ENCODE peak calls at places on chromosomes 6 and 20, in nine cellular contexts. One of them, this sample, is unnamed.

GRCh38 chr20:8918145-8918544 is 150.7 kb upstream of the PLCB4 start:
- DNase-seq in pancreas: no peak
- DNase-seq in endothelial cell of umbilical vein: no peak
- DNase-seq in HAP-1: no peak
- DNase-seq in bronchial epithelial cell: no peak
- DNase-seq in mesendoderm: no peak
- DNase-seq in gastrocnemius medialis: no peak
- DNase-seq in heart left ventricle: no peak
- DNase-seq in left lung: no peak
- DNase-seq in this sample: no peak

GRCh38 chr6:93416575-93417420 is 2.6 kb downstream of the EPHA7 start:
- DNase-seq in pancreas: no peak
- DNase-seq in endothelial cell of umbilical vein: peak; percentile 10
- DNase-seq in HAP-1: peak; percentile 73
- DNase-seq in bronchial epithelial cell: no peak
- DNase-seq in mesendoderm: peak; percentile 67
- DNase-seq in gastrocnemius medialis: no peak
- DNase-seq in heart left ventricle: peak; percentile 29
- DNase-seq in left lung: peak; percentile 72
- DNase-seq in this sample: peak; percentile 46

GRCh38 chr6:43075791-43076092 is 372 bp upstream of the PTK7 start:
- DNase-seq in pancreas: no peak
- DNase-seq in endothelial cell of umbilical vein: no peak
- DNase-seq in HAP-1: no peak
- DNase-seq in bronchial epithelial cell: no peak
- DNase-seq in mesendoderm: no peak
- DNase-seq in gastrocnemius medialis: no peak
- DNase-seq in heart left ventricle: no peak
- DNase-seq in left lung: no peak
- DNase-seq in this sample: no peak

GRCh38 chr6:2876210-2877056 is 26.7 kb downstream of the SERPINB9 start:
- DNase-seq in pancreas: peak; percentile 58
- DNase-seq in endothelial cell of umbilical vein: peak; percentile 98
- DNase-seq in HAP-1: peak; percentile 67
- DNase-seq in bronchial epithelial cell: peak; percentile 85
- DNase-seq in mesendoderm: peak; percentile 91
- DNase-seq in gastrocnemius medialis: peak; percentile 51
- DNase-seq in heart left ventricle: peak; percentile 83
- DNase-seq in left lung: peak; percentile 86
- DNase-seq in this sample: no peak

GRCh38 chr20:57374931-57375651 is 16.1 kb upstream of the RBM38 start:
- DNase-seq in pancreas: no peak
- DNase-seq in endothelial cell of umbilical vein: no peak
- DNase-seq in HAP-1: no peak
- DNase-seq in bronchial epithelial cell: no peak
- DNase-seq in mesendoderm: no peak
- DNase-seq in gastrocnemius medialis: no peak
- DNase-seq in heart left ventricle: no peak
- DNase-seq in left lung: peak; percentile 86
- DNase-seq in this sample: peak; percentile 48

GRCh38 chr20:6473197-6473596 is 294.3 kb upstream of the BMP2 start:
- DNase-seq in pancreas: no peak
- DNase-seq in endothelial cell of umbilical vein: no peak
- DNase-seq in HAP-1: no peak
- DNase-seq in bronchial epithelial cell: peak; percentile 98
- DNase-seq in mesendoderm: no peak
- DNase-seq in gastrocnemius medialis: no peak
- DNase-seq in heart left ventricle: no peak
- DNase-seq in left lung: no peak
- DNase-seq in this sample: no peak

GRCh38 chr20:16132399-16132798 is 440.8 kb downstream of the KIF16B start:
- DNase-seq in pancreas: no peak
- DNase-seq in endothelial cell of umbilical vein: no peak
- DNase-seq in HAP-1: no peak
- DNase-seq in bronchial epithelial cell: peak; percentile 17
- DNase-seq in mesendoderm: no peak
- DNase-seq in gastrocnemius medialis: no peak
- DNase-seq in heart left ventricle: no peak
- DNase-seq in left lung: no peak
- DNase-seq in this sample: no peak

GRCh38 chr6:10933126-10933525 is 46.3 kb downstream of the SYCP2L start:
- DNase-seq in pancreas: no peak
- DNase-seq in endothelial cell of umbilical vein: no peak
- DNase-seq in HAP-1: no peak
- DNase-seq in bronchial epithelial cell: no peak
- DNase-seq in mesendoderm: no peak
- DNase-seq in gastrocnemius medialis: no peak
- DNase-seq in heart left ventricle: no peak
- DNase-seq in left lung: no peak
- DNase-seq in this sample: no peak

GRCh38 chr20:47360207-47360488 is 3.6 kb upstream of the ZMYND8 start:
- DNase-seq in pancreas: peak; percentile 58
- DNase-seq in endothelial cell of umbilical vein: no peak
- DNase-seq in HAP-1: no peak
- DNase-seq in bronchial epithelial cell: peak; percentile 98
- DNase-seq in mesendoderm: no peak
- DNase-seq in gastrocnemius medialis: peak; percentile 64
- DNase-seq in heart left ventricle: peak; percentile 32
- DNase-seq in left lung: no peak
- DNase-seq in this sample: no peak

GRCh38 chr20:35344354-35344837 is 52.2 kb upstream of the FAM83C start:
- DNase-seq in pancreas: no peak
- DNase-seq in endothelial cell of umbilical vein: peak; percentile 88
- DNase-seq in HAP-1: no peak
- DNase-seq in bronchial epithelial cell: peak; percentile 76
- DNase-seq in mesendoderm: no peak
- DNase-seq in gastrocnemius medialis: peak; percentile 75
- DNase-seq in heart left ventricle: no peak
- DNase-seq in left lung: no peak
- DNase-seq in this sample: no peak

GRCh38 chr20:1263853-1264252 is 2.2 kb upstream of the SNPH start:
- DNase-seq in pancreas: no peak
- DNase-seq in endothelial cell of umbilical vein: peak; percentile 30
- DNase-seq in HAP-1: no peak
- DNase-seq in bronchial epithelial cell: peak; percentile 16
- DNase-seq in mesendoderm: peak; percentile 49
- DNase-seq in gastrocnemius medialis: no peak
- DNase-seq in heart left ventricle: no peak
- DNase-seq in left lung: no peak
- DNase-seq in this sample: no peak

GRCh38 chr20:43459022-43459942 is 1.6 kb downstream of the SRSF6 start:
- DNase-seq in pancreas: no peak
- DNase-seq in endothelial cell of umbilical vein: peak; percentile 47
- DNase-seq in HAP-1: peak; percentile 52
- DNase-seq in bronchial epithelial cell: peak; percentile 5
- DNase-seq in mesendoderm: peak; percentile 40
- DNase-seq in gastrocnemius medialis: no peak
- DNase-seq in heart left ventricle: no peak
- DNase-seq in left lung: no peak
- DNase-seq in this sample: no peak

GRCh38 chr6:27556406-27556805 is 83.5 kb upstream of the ZNF184 start:
- DNase-seq in pancreas: no peak
- DNase-seq in endothelial cell of umbilical vein: no peak
- DNase-seq in HAP-1: no peak
- DNase-seq in bronchial epithelial cell: no peak
- DNase-seq in mesendoderm: peak; percentile 36
- DNase-seq in gastrocnemius medialis: no peak
- DNase-seq in heart left ventricle: no peak
- DNase-seq in left lung: no peak
- DNase-seq in this sample: no peak

GRCh38 chr6:119871520-119871919 is 522.0 kb upstream of the MAN1A1 start:
- DNase-seq in pancreas: no peak
- DNase-seq in endothelial cell of umbilical vein: no peak
- DNase-seq in HAP-1: no peak
- DNase-seq in bronchial epithelial cell: no peak
- DNase-seq in mesendoderm: no peak
- DNase-seq in gastrocnemius medialis: no peak
- DNase-seq in heart left ventricle: no peak
- DNase-seq in left lung: no peak
- DNase-seq in this sample: no peak

GRCh38 chr6:150395388-150396009 is 26.7 kb downstream of the IYD start:
- DNase-seq in pancreas: peak; percentile 34
- DNase-seq in endothelial cell of umbilical vein: peak; percentile 50
- DNase-seq in HAP-1: peak; percentile 77
- DNase-seq in bronchial epithelial cell: peak; percentile 68
- DNase-seq in mesendoderm: peak; percentile 82
- DNase-seq in gastrocnemius medialis: peak; percentile 17
- DNase-seq in heart left ventricle: peak; percentile 37
- DNase-seq in left lung: no peak
- DNase-seq in this sample: peak; percentile 69

GRCh38 chr6:100116409-100117194 is 122.6 kb upstream of the MCHR2 start:
- DNase-seq in pancreas: peak; percentile 14
- DNase-seq in endothelial cell of umbilical vein: peak; percentile 82
- DNase-seq in HAP-1: peak; percentile 68
- DNase-seq in bronchial epithelial cell: peak; percentile 60
- DNase-seq in mesendoderm: peak; percentile 85
- DNase-seq in gastrocnemius medialis: no peak
- DNase-seq in heart left ventricle: no peak
- DNase-seq in left lung: no peak
- DNase-seq in this sample: peak; percentile 53

GRCh38 chr6:141946502-141946901 is 186.2 kb upstream of the GJE1 start:
- DNase-seq in pancreas: no peak
- DNase-seq in endothelial cell of umbilical vein: no peak
- DNase-seq in HAP-1: no peak
- DNase-seq in bronchial epithelial cell: no peak
- DNase-seq in mesendoderm: no peak
- DNase-seq in gastrocnemius medialis: no peak
- DNase-seq in heart left ventricle: no peak
- DNase-seq in left lung: no peak
- DNase-seq in this sample: no peak

GRCh38 chr20:41339957-41340326 is 679 bp upstream of the LPIN3 start:
- DNase-seq in pancreas: peak; percentile 90
- DNase-seq in endothelial cell of umbilical vein: peak; percentile 62
- DNase-seq in HAP-1: peak; percentile 90
- DNase-seq in bronchial epithelial cell: peak; percentile 79
- DNase-seq in mesendoderm: peak; percentile 89
- DNase-seq in gastrocnemius medialis: peak; percentile 71
- DNase-seq in heart left ventricle: peak; percentile 83
- DNase-seq in left lung: peak; percentile 96
- DNase-seq in this sample: peak; percentile 81

DNA sequence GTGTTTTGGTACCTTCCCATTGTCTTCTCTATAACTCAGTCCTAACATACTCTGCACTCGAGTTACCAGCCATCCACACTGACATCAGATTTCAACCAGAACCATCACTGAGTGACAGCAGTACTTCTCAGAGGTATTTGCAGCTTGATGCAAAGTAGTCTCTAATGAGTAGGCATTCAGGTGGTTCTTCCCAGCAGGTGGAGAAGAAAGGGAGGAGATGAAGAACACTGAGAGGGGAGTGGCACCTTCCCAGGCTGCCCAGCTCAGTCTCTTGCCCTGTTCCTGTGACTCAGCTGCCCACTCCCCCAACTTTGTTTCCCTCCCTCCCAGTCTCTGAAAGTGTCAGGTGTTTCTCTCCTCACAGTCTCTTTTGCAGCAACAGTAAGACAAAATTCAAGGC is 38.7 kb upstream of the SMIM28 start:
- DNase-seq in pancreas: no peak
- DNase-seq in endothelial cell of umbilical vein: no peak
- DNase-seq in HAP-1: no peak
- DNase-seq in bronchial epithelial cell: peak; percentile 3
- DNase-seq in mesendoderm: peak; percentile 53
- DNase-seq in gastrocnemius medialis: no peak
- DNase-seq in heart left ventricle: no peak
- DNase-seq in left lung: no peak
- DNase-seq in this sample: no peak
- H3K4me3 ChIP-seq in pancreas: no peak overlapping the region
- H3K4me3 ChIP-seq in endothelial cell of umbilical vein: no peak overlapping the region
- H3K4me3 ChIP-seq in HAP-1: no peak overlapping the region
- H3K4me3 ChIP-seq in bronchial epithelial cell: no peak overlapping the region
- H3K4me3 ChIP-seq in mesendoderm: no peak overlapping the region
- H3K4me3 ChIP-seq in gastrocnemius medialis: no peak overlapping the region
- H3K4me3 ChIP-seq in heart left ventricle: no peak overlapping the region
- H3K4me3 ChIP-seq in left lung: no peak overlapping the region
- H3K4me3 ChIP-seq in this sample: no peak overlapping the region

GRCh38 chr20:22944062-22944461 is 91.0 kb upstream of the SSTR4 start:
- DNase-seq in pancreas: no peak
- DNase-seq in endothelial cell of umbilical vein: no peak
- DNase-seq in HAP-1: no peak
- DNase-seq in bronchial epithelial cell: no peak
- DNase-seq in mesendoderm: no peak
- DNase-seq in gastrocnemius medialis: no peak
- DNase-seq in heart left ventricle: no peak
- DNase-seq in left lung: no peak
- DNase-seq in this sample: no peak

GRCh38 chr20:22940350-22940749 is 94.8 kb upstream of the SSTR4 start:
- DNase-seq in pancreas: no peak
- DNase-seq in endothelial cell of umbilical vein: no peak
- DNase-seq in HAP-1: no peak
- DNase-seq in bronchial epithelial cell: no peak
- DNase-seq in mesendoderm: no peak
- DNase-seq in gastrocnemius medialis: no peak
- DNase-seq in heart left ventricle: no peak
- DNase-seq in left lung: no peak
- DNase-seq in this sample: no peak

GRCh38 chr20:22944936-22945335 is 90.2 kb upstream of the SSTR4 start:
- DNase-seq in pancreas: no peak
- DNase-seq in endothelial cell of umbilical vein: no peak
- DNase-seq in HAP-1: no peak
- DNase-seq in bronchial epithelial cell: no peak
- DNase-seq in mesendoderm: no peak
- DNase-seq in gastrocnemius medialis: no peak
- DNase-seq in heart left ventricle: no peak
- DNase-seq in left lung: no peak
- DNase-seq in this sample: no peak

GRCh38 chr20:22941550-22941949 is 93.6 kb upstream of the SSTR4 start:
- DNase-seq in pancreas: no peak
- DNase-seq in endothelial cell of umbilical vein: no peak
- DNase-seq in HAP-1: no peak
- DNase-seq in bronchial epithelial cell: no peak
- DNase-seq in mesendoderm: no peak
- DNase-seq in gastrocnemius medialis: no peak
- DNase-seq in heart left ventricle: no peak
- DNase-seq in left lung: no peak
- DNase-seq in this sample: no peak

GRCh38 chr20:22942742-22943141 is 92.4 kb upstream of the SSTR4 start:
- DNase-seq in pancreas: no peak
- DNase-seq in endothelial cell of umbilical vein: no peak
- DNase-seq in HAP-1: no peak
- DNase-seq in bronchial epithelial cell: no peak
- DNase-seq in mesendoderm: no peak
- DNase-seq in gastrocnemius medialis: no peak
- DNase-seq in heart left ventricle: no peak
- DNase-seq in left lung: no peak
- DNase-seq in this sample: no peak
- H3K27me3 ChIP-seq in pancreas: no peaks in the 10 kb centered on the region
- H3K27me3 ChIP-seq in endothelial cell of umbilical vein: no peaks in the 10 kb centered on the region
- H3K27me3 ChIP-seq in HAP-1: no peaks in the 10 kb centered on the region
- H3K27me3 ChIP-seq in bronchial epithelial cell: peaks cover 9% of the 10 kb centered on the region
- H3K27me3 ChIP-seq in mesendoderm: no peaks in the 10 kb centered on the region
- H3K27me3 ChIP-seq in gastrocnemius medialis: no peaks in the 10 kb centered on the region
- H3K27me3 ChIP-seq in heart left ventricle: peaks cover 6% of the 10 kb centered on the region
- H3K27me3 ChIP-seq in left lung: no peaks in the 10 kb centered on the region
- H3K27me3 ChIP-seq in this sample: peaks cover 10% of the 10 kb centered on the region

GRCh38 chr6:158026054-158026900 is 44.6 kb downstream of the SYNJ2 start:
- DNase-seq in pancreas: peak; percentile 75
- DNase-seq in endothelial cell of umbilical vein: peak; percentile 98
- DNase-seq in HAP-1: peak; percentile 35
- DNase-seq in bronchial epithelial cell: peak; percentile 90
- DNase-seq in mesendoderm: peak; percentile 89
- DNase-seq in gastrocnemius medialis: peak; percentile 73
- DNase-seq in heart left ventricle: peak; percentile 91
- DNase-seq in left lung: peak; percentile 89
- DNase-seq in this sample: peak; percentile 71
- H3K4me3 ChIP-seq in pancreas: no peak overlapping the region
- H3K4me3 ChIP-seq in endothelial cell of umbilical vein: no peak overlapping the region
- H3K4me3 ChIP-seq in HAP-1: no peak overlapping the region
- H3K4me3 ChIP-seq in bronchial epithelial cell: no peak overlapping the region
- H3K4me3 ChIP-seq in mesendoderm: no peak overlapping the region
- H3K4me3 ChIP-seq in gastrocnemius medialis: peak overlapping the region; percentile 42
- H3K4me3 ChIP-seq in heart left ventricle: peak overlapping the region; percentile 22
- H3K4me3 ChIP-seq in left lung: no peak overlapping the region
- H3K4me3 ChIP-seq in this sample: no peak overlapping the region

GRCh38 chr20:58837717-58838116 is 13.0 kb downstream of the GNAS-AS1 start:
- DNase-seq in pancreas: no peak
- DNase-seq in endothelial cell of umbilical vein: no peak
- DNase-seq in HAP-1: no peak
- DNase-seq in bronchial epithelial cell: no peak
- DNase-seq in mesendoderm: no peak
- DNase-seq in gastrocnemius medialis: no peak
- DNase-seq in heart left ventricle: no peak
- DNase-seq in left lung: no peak
- DNase-seq in this sample: no peak
- H3K27me3 ChIP-seq in pancreas: no peaks in the 10 kb centered on the region
- H3K27me3 ChIP-seq in endothelial cell of umbilical vein: peaks cover 22% of the 10 kb centered on the region
- H3K27me3 ChIP-seq in HAP-1: peaks cover 47% of the 10 kb centered on the region
- H3K27me3 ChIP-seq in bronchial epithelial cell: no peaks in the 10 kb centered on the region
- H3K27me3 ChIP-seq in mesendoderm: peaks cover 7% of the 10 kb centered on the region
- H3K27me3 ChIP-seq in gastrocnemius medialis: peaks cover 27% of the 10 kb centered on the region
- H3K27me3 ChIP-seq in heart left ventricle: no peaks in the 10 kb centered on the region
- H3K27me3 ChIP-seq in left lung: peaks cover 50% of the 10 kb centered on the region
- H3K27me3 ChIP-seq in this sample: peaks cover 11% of the 10 kb centered on the region

This sample was measured in dorsolateral prefrontal cortex.